ENCODE peak calls at places on chromosomes 12 and 14, in five cellular contexts. S is adrenal gland, Z is sigmoid colon, P is left ventricle myocardium inferior, F is esophagus squamous epithelium. C is an unnamed sample.

GRCh38 chr12:82461851-82462250 is 103.5 kb downstream of the METTL25 start:
- DNase-seq in S (no peak), Z (no peak), P (no peak), F (no peak), C (no peak)

GRCh38 chr14:79515158-79515557 is 696.1 kb downstream of the DIO2 start:
- DNase-seq in S (peak; percentile 23), Z (no peak), P (no peak), F (no peak), C (no peak)

GRCh38 chr14:54722791-54723432 is 156.0 kb downstream of the SAMD4A start:
- DNase-seq in S (no peak), Z (no peak), P (no peak), F (no peak), C (no peak)

GRCh38 chr14:55092326-55092725 is 36.7 kb upstream of the LGALS3 start:
- DNase-seq in S (no peak), Z (no peak), P (no peak), F (no peak), C (no peak)

GRCh38 chr12:117986705-117987469 is 18.1 kb upstream of the KSR2 start:
- DNase-seq in S (no peak), Z (no peak), P (no peak), F (no peak), C (peak; percentile 42)

GRCh38 chr12:30701056-30701455 is 5.4 kb upstream of the IPO8 start:
- DNase-seq in S (no peak), Z (no peak), P (no peak), F (no peak), C (no peak)

GRCh38 chr14:59475709-59476108 is 8.5 kb downstream of the L3HYPDH start:
- DNase-seq in S (no peak), Z (no peak), P (no peak), F (no peak), C (no peak)

GRCh38 chr12:26696613-26697092 is 136.3 kb downstream of the ITPR2 start:
- DNase-seq in S (peak; percentile 15), Z (no peak), P (no peak), F (no peak), C (no peak)

GRCh38 chr12:3204143-3204542 is 127.0 kb downstream of the TSPAN9 start:
- DNase-seq in S (no peak), Z (no peak), P (no peak), F (no peak), C (no peak)

GRCh38 chr14:74792249-74793039 is 29.3 kb downstream of the YLPM1 start:
- DNase-seq in S (no peak), Z (no peak), P (no peak), F (no peak), C (no peak)

GRCh38 chr14:23365353-23366162 is 586 bp upstream of the EFS start:
- DNase-seq in S (no peak), Z (no peak), P (no peak), F (no peak), C (peak; percentile 21)

GRCh38 chr14:71206766-71207371 is 299.6 kb downstream of the PCNX1 start:
- DNase-seq in S (peak; percentile 81), Z (peak; percentile 68), P (peak; percentile 55), F (no peak), C (peak; percentile 87)

GRCh38 chr12:111462134-111462821 is 56.6 kb downstream of the SH2B3 start:
- DNase-seq in S (no peak), Z (no peak), P (no peak), F (no peak), C (no peak)

GRCh38 chr14:57982802-57983201 is 116.9 kb upstream of the SLC35F4 start:
- DNase-seq in S (peak; percentile 76), Z (no peak), P (no peak), F (no peak), C (no peak)

GRCh38 chr12:96302706-96303310 is 97.4 kb downstream of the CDK17 start:
- DNase-seq in S (no peak), Z (no peak), P (no peak), F (no peak), C (no peak)

GRCh38 chr12:64737539-64737938 is 21.7 kb downstream of the GNS start:
- DNase-seq in S (no peak), Z (no peak), P (no peak), F (no peak), C (no peak)

GRCh38 chr12:46483572-46484395 is 111.2 kb upstream of the SLC38A2 start:
- DNase-seq in S (peak; percentile 62), Z (no peak), P (no peak), F (no peak), C (no peak)

GRCh38 chr14:95489163-95489887 is 27.1 kb downstream of the SYNE3 start:
- DNase-seq in S (no peak), Z (no peak), P (no peak), F (no peak), C (no peak)

GRCh38 chr12:13022737-13023370 is 21.3 kb upstream of the FAM234B start:
- DNase-seq in S (no peak), Z (no peak), P (no peak), F (no peak), C (no peak)

GRCh38 chr14:63800651-63801385 is 52.0 kb upstream of the SYNE2 start:
- DNase-seq in S (no peak), Z (no peak), P (no peak), F (no peak), C (peak; percentile 23)

GRCh38 chr14:100890451-100890850 is 13.1 kb downstream of the RTL1 start:
- DNase-seq in S (peak; percentile 0), Z (no peak), P (peak; percentile 3), F (no peak), C (no peak)

GRCh38 chr14:100893228-100893601 is 10.3 kb downstream of the RTL1 start:
- DNase-seq in S (no peak), Z (no peak), P (no peak), F (no peak), C (no peak)

GRCh38 chr14:100891051-100891450 is 12.5 kb downstream of the RTL1 start:
- DNase-seq in S (peak; percentile 1), Z (peak; percentile 56), P (peak; percentile 1), F (no peak), C (no peak)

GRCh38 chr14:100892496-100893227 is 10.9 kb downstream of the RTL1 start:
- DNase-seq in S (no peak), Z (peak; percentile 42), P (no peak), F (no peak), C (no peak)

GRCh38 chr14:100891501-100892445 is 11.7 kb downstream of the RTL1 start:
- DNase-seq in S (peak; percentile 4), Z (peak; percentile 29), P (peak; percentile 3), F (no peak), C (no peak)
- H3K36me3 ChIP-seq in S (no peaks in the 10 kb centered on the region), Z (no peaks in the 10 kb centered on the region), P (no peaks in the 10 kb centered on the region), F (no peaks in the 10 kb centered on the region), C (no peaks in the 10 kb centered on the region)

GRCh38 chr14:103547455-103547940 is 15.0 kb downstream of the BAG5 start:
- DNase-seq in S (no peak), Z (no peak), P (peak; percentile 13), F (no peak), C (no peak)

GRCh38 chr14:103548463-103549351 is 13.8 kb downstream of the BAG5 start:
- DNase-seq in S (no peak), Z (no peak), P (peak; percentile 15), F (no peak), C (no peak)

GRCh38 chr14:103549361-103550311 is 12.8 kb downstream of the BAG5 start:
- DNase-seq in S (no peak), Z (peak; percentile 89), P (peak; percentile 71), F (no peak), C (no peak)

GRCh38 chr14:103546651-103547454 is 15.6 kb downstream of the BAG5 start:
- DNase-seq in S (peak; percentile 74), Z (peak; percentile 88), P (peak; percentile 72), F (no peak), C (peak; percentile 35)

GRCh38 chr14:103547941-103548462 is 14.5 kb downstream of the BAG5 start:
- DNase-seq in S (no peak), Z (no peak), P (peak; percentile 13), F (no peak), C (no peak)
- H3K4me3 ChIP-seq in S (no peak overlapping the region), Z (no peak overlapping the region), P (no peak overlapping the region), F (no peak overlapping the region), C (no peak overlapping the region)

DNA sequence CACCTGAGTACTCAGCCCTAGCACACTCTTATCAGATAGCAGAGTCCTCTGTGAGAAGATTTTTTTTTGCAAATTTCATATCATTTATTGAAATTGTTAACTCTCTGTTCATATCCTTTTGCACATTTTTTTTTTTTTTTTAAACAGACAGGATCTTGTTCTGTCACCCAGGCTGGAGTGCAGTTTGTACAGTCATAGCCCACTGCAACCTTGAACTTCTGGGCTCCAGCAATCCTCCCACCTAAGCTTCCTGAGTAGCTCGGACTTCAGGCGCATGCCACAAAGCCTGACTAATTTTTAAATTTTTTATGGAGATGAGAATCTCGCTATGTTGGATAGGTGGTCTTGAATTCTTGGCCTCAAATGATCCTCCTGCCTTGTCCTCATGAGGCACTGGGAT is 4.3 kb downstream of the PARP2 start:
- DNase-seq in S (peak; percentile 82), Z (no peak), P (no peak), F (no peak), C (no peak)
- H3K36me3 ChIP-seq in S (no peaks in the 10 kb centered on the region), Z (peaks cover 73% of the 10 kb centered on the region), P (peaks cover 76% of the 10 kb centered on the region), F (no peaks in the 10 kb centered on the region), C (peaks cover 25% of the 10 kb centered on the region)

DNA sequence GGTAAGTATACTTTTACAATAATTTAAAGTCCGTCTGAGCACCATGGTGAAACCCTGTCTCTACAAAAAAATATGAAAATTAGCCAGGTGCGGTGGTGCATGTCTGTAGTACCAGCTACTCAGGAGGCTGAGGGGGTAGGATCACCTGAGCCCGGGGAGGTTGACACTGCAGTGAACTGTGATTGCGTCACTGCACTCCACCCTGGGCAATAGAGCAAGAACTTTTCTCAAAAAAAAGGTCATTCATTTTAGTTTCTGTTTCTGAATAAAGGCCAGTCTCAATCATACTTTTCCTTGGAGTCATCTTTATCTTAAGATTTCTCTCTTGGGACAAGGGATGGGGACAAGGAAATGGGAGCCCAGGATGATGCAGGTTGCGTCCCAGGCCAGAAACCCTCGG is 12.9 kb downstream of the ANKRD13A start:
- DNase-seq in S (peak; percentile 44), Z (no peak), P (no peak), F (no peak), C (no peak)
- H3K4me3 ChIP-seq in S (no peak overlapping the region), Z (no peak overlapping the region), P (no peak overlapping the region), F (no peak overlapping the region), C (no peak overlapping the region)

C was measured in MG63.